ENCODE peak calls at places on chromosomes 6 and 20, in five cellular contexts. Q is left ventricle myocardium inferior, M is H4, Y is mucosa of descending colon, V is breast epithelium. S is an unnamed sample.

GRCh38 chr20:5642155-5642981 is 107.8 kb upstream of the SHLD1 start:
- DNase-seq in Q (peak; percentile 18), M (peak; percentile 28), Y (no peak), V (no peak), S (peak; percentile 79)

GRCh38 chr6:89597988-89598387 is 40.6 kb downstream of the LYRM2 start:
- DNase-seq in Q (no peak), M (peak; percentile 15), Y (no peak), V (no peak), S (peak; percentile 57)

GRCh38 chr6:24188571-24188970 is 62.6 kb downstream of the NRSN1 start:
- DNase-seq in Q (no peak), M (no peak), Y (no peak), V (no peak), S (peak; percentile 99)

GRCh38 chr6:155949256-155949655 is 493.6 kb upstream of the NOX3 start:
- DNase-seq in Q (no peak), M (no peak), Y (no peak), V (no peak), S (no peak)

GRCh38 chr20:48186447-48186846 is 401.2 kb upstream of the SULF2 start:
- DNase-seq in Q (no peak), M (no peak), Y (no peak), V (no peak), S (no peak)

GRCh38 chr6:118187568-118188164 is 280.6 kb downstream of the SLC35F1 start:
- DNase-seq in Q (no peak), M (no peak), Y (no peak), V (no peak), S (peak; percentile 26)

GRCh38 chr6:79649016-79649415 is 17.9 kb downstream of the SH3BGRL2 start:
- DNase-seq in Q (no peak), M (no peak), Y (no peak), V (no peak), S (no peak)

GRCh38 chr6:112214749-112215269 is 39.6 kb downstream of the LAMA4 start:
- DNase-seq in Q (no peak), M (no peak), Y (no peak), V (no peak), S (peak; percentile 7)

GRCh38 chr6:158459726-158460125 is 100.2 kb upstream of the TMEM181 start:
- DNase-seq in Q (no peak), M (no peak), Y (no peak), V (no peak), S (no peak)

GRCh38 chr6:53062369-53062639 is 2.9 kb upstream of the FBXO9 start:
- DNase-seq in Q (no peak), M (no peak), Y (no peak), V (no peak), S (peak; percentile 43)

GRCh38 chr6:133632206-133632605 is 256.7 kb upstream of the TCF21 start:
- DNase-seq in Q (no peak), M (no peak), Y (no peak), V (no peak), S (no peak)

GRCh38 chr20:38728237-38728761 is 4.0 kb downstream of the SLC32A1 start:
- DNase-seq in Q (no peak), M (no peak), Y (no peak), V (no peak), S (no peak)

GRCh38 chr6:135067891-135068290 is 13.3 kb upstream of the HBS1L start:
- DNase-seq in Q (no peak), M (no peak), Y (no peak), V (no peak), S (no peak)

GRCh38 chr6:18209539-18210197 is 54.4 kb downstream of the KDM1B start:
- DNase-seq in Q (no peak), M (no peak), Y (no peak), V (no peak), S (no peak)

GRCh38 chr20:16712541-16712947 is 17.3 kb upstream of the SNRPB2 start:
- DNase-seq in Q (no peak), M (no peak), Y (no peak), V (no peak), S (no peak)

GRCh38 chr20:8690074-8690473 is 378.8 kb upstream of the PLCB4 start:
- DNase-seq in Q (no peak), M (no peak), Y (no peak), V (no peak), S (no peak)

GRCh38 chr20:982754-983153 is 19.4 kb downstream of the RSPO4 start:
- DNase-seq in Q (no peak), M (no peak), Y (no peak), V (no peak), S (no peak)

GRCh38 chr20:12575352-12576095 is 433.2 kb upstream of the SPTLC3 start:
- DNase-seq in Q (peak; percentile 79), M (peak; percentile 93), Y (peak; percentile 55), V (no peak), S (peak; percentile 42)

GRCh38 chr6:133609404-133610270 is 279.3 kb upstream of the TCF21 start:
- DNase-seq in Q (no peak), M (peak; percentile 95), Y (no peak), V (no peak), S (no peak)

GRCh38 chr20:2698912-2699311 is 6.3 kb downstream of the EBF4 start:
- DNase-seq in Q (no peak), M (no peak), Y (no peak), V (no peak), S (no peak)

GRCh38 chr6:143936986-143937765 is 70.9 kb downstream of the PLAGL1 start:
- DNase-seq in Q (no peak), M (no peak), Y (no peak), V (no peak), S (no peak)

S was measured in NCI-H69.